ENCODE peak calls at places on chromosome 4, in six cellular contexts. R is hepatocyte, K is SK-N-SH, P is GM23338, L is OCI-LY7, D is Karpas-422. M is an unnamed sample.

GRCh38 chr4:184885602-184886001 is 59.8 kb upstream of the ACSL1 start:
- DNase-seq in R (no peak), K (no peak), P (no peak), L (no peak), D (no peak), M (no peak)

GRCh38 chr4:85824166-85824945 is 349.4 kb downstream of the ARHGAP24 start:
- DNase-seq in R (no peak), K (no peak), P (no peak), L (no peak), D (no peak), M (peak; percentile 47)

GRCh38 chr4:24657768-24658617 is 73.6 kb upstream of the DHX15 start:
- DNase-seq in R (peak; percentile 25), K (no peak), P (peak; percentile 74), L (peak; percentile 65), D (peak; percentile 76), M (peak; percentile 69)

GRCh38 chr4:30399476-30399875 is 320.7 kb upstream of the PCDH7 start:
- DNase-seq in R (peak; percentile 4), K (no peak), P (no peak), L (no peak), D (no peak), M (no peak)

GRCh38 chr4:175705407-175705806 is 106.7 kb downstream of the GPM6A start:
- DNase-seq in R (peak; percentile 13), K (peak; percentile 11), P (peak; percentile 65), L (no peak), D (no peak), M (peak; percentile 0)

GRCh38 chr4:4719446-4719845 is 140.0 kb upstream of the MSX1 start:
- DNase-seq in R (no peak), K (no peak), P (peak; percentile 44), L (no peak), D (peak; percentile 64), M (no peak)

GRCh38 chr4:66750273-66750672 is 795.0 kb downstream of the CENPC start:
- DNase-seq in R (peak; percentile 16), K (no peak), P (peak; percentile 8), L (no peak), D (no peak), M (no peak)

GRCh38 chr4:122898370-122899150 is 23.8 kb downstream of the NUDT6 start:
- DNase-seq in R (no peak), K (no peak), P (no peak), L (no peak), D (no peak), M (peak; percentile 97)

GRCh38 chr4:25113915-25114904 is 46.0 kb downstream of the SEPSECS start:
- DNase-seq in R (no peak), K (no peak), P (no peak), L (no peak), D (no peak), M (peak; percentile 85)

GRCh38 chr4:69800599-69800998 is 40.2 kb upstream of the SULT1B1 start:
- DNase-seq in R (no peak), K (no peak), P (no peak), L (no peak), D (no peak), M (peak; percentile 80)

GRCh38 chr4:6942238-6942800 is 32.7 kb downstream of the TBC1D14 start:
- DNase-seq in R (peak; percentile 87), K (no peak), P (no peak), L (peak; percentile 54), D (no peak), M (peak; percentile 98)

GRCh38 chr4:5793514-5793913 is 82.5 kb downstream of the EVC start:
- DNase-seq in R (no peak), K (no peak), P (no peak), L (no peak), D (no peak), M (no peak)

GRCh38 chr4:152039085-152039484 is 278.3 kb upstream of the GATB start:
- DNase-seq in R (no peak), K (no peak), P (no peak), L (no peak), D (no peak), M (no peak)

GRCh38 chr4:25810815-25811690 is 51.7 kb downstream of the SEL1L3 start:
- DNase-seq in R (peak; percentile 29), K (no peak), P (peak; percentile 43), L (no peak), D (no peak), M (peak; percentile 39)

GRCh38 chr4:24824720-24825119 is 29.3 kb downstream of the SOD3 start:
- DNase-seq in R (no peak), K (no peak), P (no peak), L (no peak), D (no peak), M (no peak)

GRCh38 chr4:48290146-48290772 is 20.6 kb upstream of the TEC start:
- DNase-seq in R (peak; percentile 16), K (peak; percentile 49), P (peak; percentile 57), L (peak; percentile 9), D (peak; percentile 49), M (peak; percentile 52)

GRCh38 chr4:10095296-10095991 is 21.2 kb downstream of the WDR1 start:
- DNase-seq in R (no peak), K (no peak), P (no peak), L (no peak), D (no peak), M (peak; percentile 37)

GRCh38 chr4:8320386-8320750 is 50.8 kb downstream of the HTRA3 start:
- DNase-seq in R (no peak), K (no peak), P (peak; percentile 68), L (peak; percentile 20), D (peak; percentile 71), M (no peak)

GRCh38 chr4:173448919-173449641 is 50.2 kb upstream of the SCRG1 start:
- DNase-seq in R (no peak), K (peak; percentile 36), P (no peak), L (no peak), D (no peak), M (peak; percentile 34)

GRCh38 chr4:45186249-45186648 is 459.9 kb upstream of the GNPDA2 start:
- DNase-seq in R (no peak), K (no peak), P (no peak), L (no peak), D (no peak), M (no peak)

GRCh38 chr4:113300384-113301011 is 251.0 kb downstream of the ANK2 start:
- DNase-seq in R (peak; percentile 73), K (no peak), P (peak; percentile 4), L (no peak), D (no peak), M (peak; percentile 94)

GRCh38 chr4:31408136-31408535 is 688.0 kb downstream of the PCDH7 start:
- DNase-seq in R (no peak), K (no peak), P (no peak), L (no peak), D (no peak), M (no peak)

GRCh38 chr4:113756005-113756410 is 5.5 kb downstream of the CAMK2D start:
- DNase-seq in R (no peak), K (no peak), P (peak; percentile 11), L (peak; percentile 31), D (peak; percentile 35), M (peak; percentile 73)

GRCh38 chr4:54525602-54526001 is 132.2 kb upstream of the KIT start:
- DNase-seq in R (no peak), K (no peak), P (no peak), L (no peak), D (no peak), M (peak; percentile 88)

GRCh38 chr4:140971077-140971792 is 162.0 kb downstream of the RNF150 start:
- DNase-seq in R (no peak), K (peak; percentile 35), P (peak; percentile 35), L (no peak), D (no peak), M (no peak)

GRCh38 chr4:145830699-145831098 is 107.9 kb downstream of the ZNF827 start:
- DNase-seq in R (no peak), K (no peak), P (no peak), L (peak; percentile 63), D (peak; percentile 65), M (no peak)

DNA sequence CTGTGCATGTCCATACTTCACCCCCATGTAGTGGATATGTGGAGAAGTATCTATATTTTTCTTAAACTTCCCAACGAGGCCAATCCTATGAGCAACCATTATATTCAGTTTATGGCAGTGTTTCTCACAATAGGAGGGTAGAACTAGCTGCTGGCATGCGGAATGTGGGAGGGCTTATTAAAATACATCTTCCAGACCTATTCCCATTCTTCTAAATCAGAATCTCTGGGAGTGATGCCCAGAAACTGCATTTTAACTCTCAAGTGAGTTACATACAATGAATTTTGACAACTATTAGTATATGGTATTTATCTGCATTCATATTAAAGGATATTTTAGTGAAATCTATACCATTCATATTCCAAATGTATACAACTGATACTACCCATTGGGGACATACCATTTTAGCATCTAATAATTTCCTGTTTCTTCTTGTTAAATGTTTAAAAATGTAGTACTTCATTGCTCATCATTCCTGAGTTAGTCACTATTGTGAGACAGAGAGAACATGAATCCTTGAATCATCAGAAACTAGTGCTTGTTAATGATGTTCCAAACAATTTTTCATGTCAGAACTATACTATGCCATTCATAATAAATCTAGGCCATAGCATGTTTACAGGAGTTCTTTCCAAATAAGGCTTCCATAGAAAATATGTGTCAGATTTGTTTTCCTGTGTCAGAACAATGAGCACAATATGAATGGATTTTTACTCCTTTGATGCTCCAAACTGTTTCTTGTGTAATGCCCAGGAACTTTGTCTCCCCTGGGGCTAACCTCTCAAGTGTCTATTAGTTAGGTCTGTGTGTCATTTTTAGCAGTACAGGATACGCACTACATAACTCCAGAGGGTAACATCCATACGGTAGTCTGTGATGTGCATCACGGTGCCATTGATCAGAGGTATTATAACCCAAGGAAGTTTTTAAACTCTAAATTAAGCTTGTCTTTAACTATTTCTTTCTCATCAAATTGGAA is 198.8 kb upstream of the BMP3 start:
- DNase-seq in R (no peak), K (no peak), P (no peak), L (no peak), D (no peak), M (peak; percentile 74)
- H3K9me2 ChIP-seq in R (no peaks in the 10 kb centered on the region), K (no peaks in the 10 kb centered on the region), P (no peaks in the 10 kb centered on the region), L (no peaks in the 10 kb centered on the region), D (no peaks in the 10 kb centered on the region), M (no peaks in the 10 kb centered on the region)

DNA sequence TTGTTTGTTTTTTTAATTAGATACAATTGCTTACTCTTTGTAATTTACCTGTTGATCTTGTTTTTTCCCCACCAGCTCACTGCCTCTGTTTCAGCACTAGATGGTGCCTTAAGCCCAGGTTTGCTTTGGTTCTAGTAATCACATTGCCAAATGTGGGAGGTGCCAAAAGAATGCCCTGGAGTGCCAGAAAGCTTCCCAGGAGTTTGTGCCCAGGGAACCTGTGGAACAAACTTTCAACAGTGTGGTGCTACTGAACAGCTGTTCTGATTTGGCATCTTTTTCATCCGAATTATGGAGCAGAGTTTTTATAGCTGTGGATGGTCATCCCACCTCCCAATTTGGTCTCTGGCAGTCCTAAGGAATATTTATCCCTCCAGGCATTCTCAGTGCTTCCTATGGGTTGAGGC is 1000.7 kb downstream of the STIM2 start:
- DNase-seq in R (peak; percentile 53), K (peak; percentile 0), P (peak; percentile 89), L (peak; percentile 3), D (no peak), M (peak; percentile 46)
- H3K4me2 ChIP-seq in R (no peak overlapping the region), K (no peak overlapping the region), P (no peak overlapping the region), L (no peak overlapping the region), D (no peak overlapping the region), M (no peak overlapping the region)

DNA sequence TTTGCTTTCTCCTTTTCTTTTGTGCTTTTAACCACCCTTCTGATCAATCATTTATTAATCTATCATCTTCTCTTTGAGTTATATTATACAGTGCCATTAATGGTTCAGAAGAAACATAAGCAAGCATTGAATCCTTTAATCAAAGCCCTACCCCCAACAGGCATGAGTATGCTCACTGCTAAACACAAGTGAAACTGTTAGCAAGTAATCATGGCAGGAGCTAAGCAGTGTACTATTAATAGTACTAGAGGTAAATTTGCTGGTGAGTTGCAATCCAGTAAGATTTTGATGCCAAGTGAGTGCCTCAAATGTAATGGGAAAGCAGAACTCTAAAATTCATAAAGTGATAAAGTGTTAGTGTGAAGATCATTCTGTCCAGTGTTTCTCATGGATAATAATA is 57.2 kb downstream of the FNIP2 start:
- DNase-seq in R (no peak), K (no peak), P (no peak), L (no peak), D (no peak), M (peak; percentile 28)
- H3K27ac ChIP-seq in R (peak overlapping the region; percentile 91), K (no peak overlapping the region), P (no peak overlapping the region), L (no peak overlapping the region), D (no peak overlapping the region), M (no peak overlapping the region)

GRCh38 chr4:109554971-109555370 is 5.1 kb upstream of the MCUB start:
- DNase-seq in R (no peak), K (no peak), P (no peak), L (no peak), D (no peak), M (no peak)
- H3K9me2 ChIP-seq in R (no peaks in the 10 kb centered on the region), K (no peaks in the 10 kb centered on the region), P (no peaks in the 10 kb centered on the region), L (no peaks in the 10 kb centered on the region), D (no peaks in the 10 kb centered on the region), M (no peaks in the 10 kb centered on the region)

M was measured in GM23248.